ENCODE peak calls at places on chromosomes 16 and 17, in eight cellular contexts. Y is heart right ventricle, T is HTR-8/SVneo, D is iris pigment epithelial cell, U is smooth muscle cell of the brain vasculature, M is NCI-H748 treated with DMSO at 0.1 percent for 48 hours, L is bronchial epithelial cell, N is aorta. V is an unnamed sample.

GRCh38 chr17:38653679-38654078 is 21.1 kb downstream of the EPOP start:
- DNase-seq in Y (no peak), T (no peak), D (no peak), U (no peak), M (no peak), L (no peak), N (no peak), V (no peak)

GRCh38 chr17:83079340-83079747 is at the start of gene METRNL:
- DNase-seq in Y (peak), T (peak), D (peak), U (no peak), M (no peak), L (no peak), N (peak), V (peak)

GRCh38 chr17:82978354-82978753 is 101.1 kb upstream of the METRNL start:
- DNase-seq in Y (no peak), T (no peak), D (no peak), U (no peak), M (no peak), L (no peak), N (no peak), V (no peak)

GRCh38 chr17:72119963-72120877 is 600 bp upstream of the SOX9 start:
- DNase-seq in Y (peak), T (no peak), D (peak), U (no peak), M (peak), L (peak), N (no peak), V (peak)

GRCh38 chr16:1335996-1336395 is 2.6 kb downstream of the BAIAP3 start:
- DNase-seq in Y (no peak), T (no peak), D (no peak), U (no peak), M (no peak), L (no peak), N (no peak), V (no peak)

GRCh38 chr16:57795431-57795878 is 6.8 kb downstream of the KIFC3 start:
- DNase-seq in Y (peak), T (peak), D (peak), U (no peak), M (no peak), L (peak), N (no peak), V (peak)

GRCh38 chr17:17493249-17493985 is 2.8 kb downstream of the RASD1 start:
- DNase-seq in Y (peak), T (no peak), D (no peak), U (no peak), M (no peak), L (no peak), N (no peak), V (peak)

GRCh38 chr17:64061157-64061898 is 40.9 kb upstream of the ICAM2 start:
- DNase-seq in Y (no peak), T (no peak), D (peak), U (no peak), M (no peak), L (peak), N (no peak), V (peak)

GRCh38 chr17:58002973-58003372 is 4.1 kb downstream of the SRSF1 start:
- DNase-seq in Y (no peak), T (no peak), D (no peak), U (no peak), M (no peak), L (no peak), N (no peak), V (no peak)

GRCh38 chr16:47732806-47733150 is 271.6 kb downstream of the PHKB start:
- DNase-seq in Y (no peak), T (peak), D (peak), U (peak), M (no peak), L (peak), N (no peak), V (peak)

GRCh38 chr17:34125921-34126320 is 129.2 kb upstream of the CCL2 start:
- DNase-seq in Y (no peak), T (no peak), D (no peak), U (no peak), M (no peak), L (no peak), N (no peak), V (no peak)

GRCh38 chr17:4073983-4074830 is 68.6 kb downstream of the ZZEF1 start:
- DNase-seq in Y (peak), T (no peak), D (no peak), U (no peak), M (no peak), L (no peak), N (peak), V (no peak)

GRCh38 chr16:67237396-67238277 is 9.6 kb downstream of the FHOD1 start:
- DNase-seq in Y (no peak), T (no peak), D (no peak), U (no peak), M (no peak), L (no peak), N (peak), V (no peak)

GRCh38 chr17:46179375-46179999 is 13.7 kb downstream of the KANSL1 start:
- DNase-seq in Y (no peak), T (no peak), D (no peak), U (no peak), M (no peak), L (no peak), N (no peak), V (no peak)

GRCh38 chr17:66727634-66728570 is 107.0 kb upstream of the CACNG5 start:
- DNase-seq in Y (peak), T (peak), D (peak), U (no peak), M (peak), L (peak), N (peak), V (peak)

GRCh38 chr16:85402910-85403692 is 210.0 kb upstream of the GSE1 start:
- DNase-seq in Y (peak), T (no peak), D (peak), U (no peak), M (no peak), L (no peak), N (peak), V (peak)

GRCh38 chr17:55402374-55402773 is 19.3 kb downstream of the MMD start:
- DNase-seq in Y (no peak), T (no peak), D (peak), U (no peak), M (no peak), L (peak), N (no peak), V (peak)

GRCh38 chr16:65069090-65069489 is 52.8 kb downstream of the CDH11 start:
- DNase-seq in Y (no peak), T (no peak), D (peak), U (peak), M (no peak), L (peak), N (no peak), V (peak)

GRCh38 chr17:42484304-42484703 is 25.6 kb downstream of the ATP6V0A1 start:
- DNase-seq in Y (no peak), T (no peak), D (no peak), U (no peak), M (no peak), L (no peak), N (no peak), V (no peak)

GRCh38 chr17:2427910-2428309 is 27.1 kb upstream of the MNT start:
- DNase-seq in Y (no peak), T (no peak), D (no peak), U (no peak), M (no peak), L (no peak), N (no peak), V (no peak)

GRCh38 chr17:47742319-47743181 is 9.5 kb downstream of the TBX21 start:
- DNase-seq in Y (no peak), T (no peak), D (no peak), U (no peak), M (no peak), L (no peak), N (no peak), V (no peak)

GRCh38 chr17:2749058-2749783 is at the start of gene CCDC92B:
- DNase-seq in Y (no peak), T (no peak), D (no peak), U (no peak), M (peak), L (no peak), N (no peak), V (no peak)

GRCh38 chr17:58808609-58809563 is 53.2 kb downstream of the PPM1E start:
- DNase-seq in Y (peak), T (no peak), D (no peak), U (no peak), M (no peak), L (no peak), N (no peak), V (no peak)